ENCODE peak calls at places on chromosomes 3 and 15, in eight cellular contexts. W, K, D, U, Y, P, F and G are unnamed samples.

GRCh38 chr3:38438421-38438820 is 15.3 kb upstream of the ACVR2B start:
- DNase-seq in W (no peak), K (no peak), D (no peak), U (no peak), Y (no peak), P (no peak), F (no peak), G (no peak)

GRCh38 chr3:16127257-16127656 is 47.2 kb upstream of the GALNT15 start:
- DNase-seq in W (no peak), K (no peak), D (no peak), U (no peak), Y (no peak), P (no peak), F (no peak), G (no peak)

GRCh38 chr15:51814616-51815015 is 14.8 kb upstream of the TMOD3 start:
- DNase-seq in W (no peak), K (no peak), D (no peak), U (no peak), Y (no peak), P (no peak), F (no peak), G (no peak)

GRCh38 chr3:197674741-197675567 is 61.8 kb downstream of the RUBCN start:
- DNase-seq in W (no peak), K (no peak), D (no peak), U (no peak), Y (no peak), P (peak), F (no peak), G (no peak)

GRCh38 chr3:86208782-86209181 is 782.2 kb downstream of the VGLL3 start:
- DNase-seq in W (no peak), K (no peak), D (no peak), U (no peak), Y (no peak), P (no peak), F (no peak), G (no peak)

GRCh38 chr3:181899702-181900101 is 188.0 kb downstream of the SOX2 start:
- DNase-seq in W (no peak), K (no peak), D (no peak), U (no peak), Y (no peak), P (no peak), F (no peak), G (no peak)

GRCh38 chr3:171495413-171495812 is 35.2 kb upstream of the TNIK start:
- DNase-seq in W (no peak), K (no peak), D (no peak), U (no peak), Y (no peak), P (no peak), F (no peak), G (no peak)

GRCh38 chr15:101060576-101061551 is 141.7 kb downstream of the LRRK1 start:
- DNase-seq in W (no peak), K (no peak), D (no peak), U (no peak), Y (no peak), P (no peak), F (no peak), G (no peak)

GRCh38 chr3:32869513-32870047 is 51.8 kb downstream of the TRIM71 start:
- DNase-seq in W (no peak), K (no peak), D (peak), U (no peak), Y (no peak), P (no peak), F (no peak), G (no peak)

GRCh38 chr15:94674251-94674650 is 442.9 kb downstream of the MCTP2 start:
- DNase-seq in W (no peak), K (no peak), D (no peak), U (no peak), Y (no peak), P (no peak), F (no peak), G (no peak)

GRCh38 chr3:48431224-48432029 is 1.5 kb upstream of the PLXNB1 start:
- DNase-seq in W (no peak), K (no peak), D (no peak), U (no peak), Y (no peak), P (no peak), F (no peak), G (no peak)

GRCh38 chr15:70266412-70267089 is 168.8 kb upstream of the TLE3 start:
- DNase-seq in W (no peak), K (no peak), D (no peak), U (peak), Y (no peak), P (peak), F (no peak), G (no peak)

GRCh38 chr3:172256101-172256687 is 192.1 kb downstream of the GHSR start:
- DNase-seq in W (no peak), K (no peak), D (no peak), U (no peak), Y (no peak), P (no peak), F (no peak), G (no peak)

GRCh38 chr15:99421172-99421656 is 144.6 kb upstream of the MEF2A start:
- DNase-seq in W (no peak), K (no peak), D (no peak), U (no peak), Y (peak), P (no peak), F (no peak), G (no peak)

GRCh38 chr3:160106905-160107861 is 118.0 kb upstream of the C3orf80 start:
- DNase-seq in W (no peak), K (no peak), D (no peak), U (peak), Y (no peak), P (no peak), F (no peak), G (no peak)

GRCh38 chr3:56790016-56790950 is 11.5 kb downstream of the ARHGEF3 start:
- DNase-seq in W (no peak), K (no peak), D (no peak), U (no peak), Y (no peak), P (no peak), F (no peak), G (no peak)

GRCh38 chr3:52325686-52326085 is 9.6 kb downstream of the DNAH1 start:
- DNase-seq in W (no peak), K (no peak), D (no peak), U (no peak), Y (no peak), P (no peak), F (no peak), G (no peak)

GRCh38 chr3:129122697-129123055 is 1.1 kb upstream of the RAB43 start:
- DNase-seq in W (no peak), K (no peak), D (no peak), U (no peak), Y (no peak), P (peak), F (no peak), G (peak)

GRCh38 chr3:122665226-122665786 is 15.3 kb upstream of the PARP14 start:
- DNase-seq in W (no peak), K (no peak), D (no peak), U (no peak), Y (no peak), P (no peak), F (peak), G (no peak)

GRCh38 chr3:187014417-187014864 is 84.1 kb downstream of the ST6GAL1 start:
- DNase-seq in W (no peak), K (peak), D (no peak), U (no peak), Y (no peak), P (no peak), F (no peak), G (no peak)

GRCh38 chr3:169668081-169668956 is 4.8 kb upstream of the MECOM start:
- DNase-seq in W (no peak), K (peak), D (no peak), U (peak), Y (no peak), P (peak), F (peak), G (no peak)

GRCh38 chr3:90010341-90010740 is 902.9 kb downstream of the EPHA3 start:
- DNase-seq in W (peak), K (no peak), D (no peak), U (peak), Y (no peak), P (no peak), F (no peak), G (no peak)

GRCh38 chr3:195001961-195002861 is 268.7 kb downstream of the XXYLT1 start:
- DNase-seq in W (peak), K (no peak), D (peak), U (peak), Y (no peak), P (peak), F (peak), G (no peak)

GRCh38 chr3:17686613-17687012 is 55.8 kb downstream of the TBC1D5 start:
- DNase-seq in W (no peak), K (no peak), D (no peak), U (no peak), Y (no peak), P (no peak), F (no peak), G (no peak)